ENCODE peak calls at places on chromosome 15, in five cellular contexts. One of them, this sample, is unnamed.
A peak's percentile ranks its signal among the peaks of the same experiment; 100 is the strongest.

GRCh38 chr15:77869021-77869895 is 208.3 kb downstream of the TBC1D2B start:
- DNase-seq in spleen: peak; percentile 46
- DNase-seq in CD4-positive, alpha-beta T cell: no peak
- DNase-seq in T-helper 22 cell: no peak
- DNase-seq in DMS 273 treated with DMSO at 0.1 percent for 48 hours: no peak
- DNase-seq in this sample: no peak

GRCh38 chr15:69457304-69458280 is 5.0 kb downstream of the RPLP1 start:
- DNase-seq in spleen: no peak
- DNase-seq in CD4-positive, alpha-beta T cell: no peak
- DNase-seq in T-helper 22 cell: no peak
- DNase-seq in DMS 273 treated with DMSO at 0.1 percent for 48 hours: no peak
- DNase-seq in this sample: no peak

GRCh38 chr15:83053151-83053550 is 13.9 kb downstream of the BTBD1 start:
- DNase-seq in spleen: no peak
- DNase-seq in CD4-positive, alpha-beta T cell: no peak
- DNase-seq in T-helper 22 cell: no peak
- DNase-seq in DMS 273 treated with DMSO at 0.1 percent for 48 hours: no peak
- DNase-seq in this sample: no peak

GRCh38 chr15:62099171-62099601 is 32.4 kb downstream of the C2CD4A start:
- DNase-seq in spleen: no peak
- DNase-seq in CD4-positive, alpha-beta T cell: no peak
- DNase-seq in T-helper 22 cell: no peak
- DNase-seq in DMS 273 treated with DMSO at 0.1 percent for 48 hours: no peak
- DNase-seq in this sample: no peak

GRCh38 chr15:63672369-63672768 is 75.2 kb downstream of the FBXL22 start:
- DNase-seq in spleen: no peak
- DNase-seq in CD4-positive, alpha-beta T cell: no peak
- DNase-seq in T-helper 22 cell: no peak
- DNase-seq in DMS 273 treated with DMSO at 0.1 percent for 48 hours: no peak
- DNase-seq in this sample: no peak

GRCh38 chr15:89662893-89663673 is 7.8 kb upstream of the KIF7 start:
- DNase-seq in spleen: peak; percentile 77
- DNase-seq in CD4-positive, alpha-beta T cell: no peak
- DNase-seq in T-helper 22 cell: no peak
- DNase-seq in DMS 273 treated with DMSO at 0.1 percent for 48 hours: peak; percentile 55
- DNase-seq in this sample: peak; percentile 85

GRCh38 chr15:67792250-67792942 is 32.9 kb upstream of the SKOR1 start:
- DNase-seq in spleen: no peak
- DNase-seq in CD4-positive, alpha-beta T cell: no peak
- DNase-seq in T-helper 22 cell: no peak
- DNase-seq in DMS 273 treated with DMSO at 0.1 percent for 48 hours: no peak
- DNase-seq in this sample: no peak

GRCh38 chr15:67177750-67178149 is 76.7 kb downstream of the AAGAB start:
- DNase-seq in spleen: no peak
- DNase-seq in CD4-positive, alpha-beta T cell: no peak
- DNase-seq in T-helper 22 cell: no peak
- DNase-seq in DMS 273 treated with DMSO at 0.1 percent for 48 hours: no peak
- DNase-seq in this sample: no peak

GRCh38 chr15:85673326-85673725 is 121.4 kb downstream of the KLHL25 start:
- DNase-seq in spleen: no peak
- DNase-seq in CD4-positive, alpha-beta T cell: no peak
- DNase-seq in T-helper 22 cell: no peak
- DNase-seq in DMS 273 treated with DMSO at 0.1 percent for 48 hours: no peak
- DNase-seq in this sample: no peak

GRCh38 chr15:52100807-52101206 is 11.8 kb downstream of the BCL2L10 start:
- DNase-seq in spleen: peak; percentile 82
- DNase-seq in CD4-positive, alpha-beta T cell: no peak
- DNase-seq in T-helper 22 cell: no peak
- DNase-seq in DMS 273 treated with DMSO at 0.1 percent for 48 hours: no peak
- DNase-seq in this sample: peak; percentile 83

GRCh38 chr15:74904190-74904805 is 2.4 kb downstream of the FAM219B start:
- DNase-seq in spleen: peak; percentile 34
- DNase-seq in CD4-positive, alpha-beta T cell: no peak
- DNase-seq in T-helper 22 cell: no peak
- DNase-seq in DMS 273 treated with DMSO at 0.1 percent for 48 hours: no peak
- DNase-seq in this sample: no peak

GRCh38 chr15:97691799-97692198 is 268.7 kb upstream of the ARRDC4 start:
- DNase-seq in spleen: no peak
- DNase-seq in CD4-positive, alpha-beta T cell: no peak
- DNase-seq in T-helper 22 cell: no peak
- DNase-seq in DMS 273 treated with DMSO at 0.1 percent for 48 hours: no peak
- DNase-seq in this sample: no peak

GRCh38 chr15:77083381-77084160 is 12.7 kb upstream of the TSPAN3 start:
- DNase-seq in spleen: peak; percentile 96
- DNase-seq in CD4-positive, alpha-beta T cell: peak; percentile 32
- DNase-seq in T-helper 22 cell: peak; percentile 30
- DNase-seq in DMS 273 treated with DMSO at 0.1 percent for 48 hours: peak; percentile 85
- DNase-seq in this sample: peak; percentile 94

GRCh38 chr15:33107950-33108349 is 86.6 kb downstream of the FMN1 start:
- DNase-seq in spleen: no peak
- DNase-seq in CD4-positive, alpha-beta T cell: no peak
- DNase-seq in T-helper 22 cell: no peak
- DNase-seq in DMS 273 treated with DMSO at 0.1 percent for 48 hours: no peak
- DNase-seq in this sample: no peak

GRCh38 chr15:88401269-88401971 is 65.8 kb downstream of the MRPL46 start:
- DNase-seq in spleen: no peak
- DNase-seq in CD4-positive, alpha-beta T cell: no peak
- DNase-seq in T-helper 22 cell: no peak
- DNase-seq in DMS 273 treated with DMSO at 0.1 percent for 48 hours: no peak
- DNase-seq in this sample: no peak

GRCh38 chr15:91307561-91307960 is 207.5 kb downstream of the SV2B start:
- DNase-seq in spleen: no peak
- DNase-seq in CD4-positive, alpha-beta T cell: no peak
- DNase-seq in T-helper 22 cell: no peak
- DNase-seq in DMS 273 treated with DMSO at 0.1 percent for 48 hours: no peak
- DNase-seq in this sample: no peak

GRCh38 chr15:66886241-66886675 is 179.1 kb upstream of the SMAD3 start:
- DNase-seq in spleen: no peak
- DNase-seq in CD4-positive, alpha-beta T cell: no peak
- DNase-seq in T-helper 22 cell: no peak
- DNase-seq in DMS 273 treated with DMSO at 0.1 percent for 48 hours: no peak
- DNase-seq in this sample: no peak

GRCh38 chr15:29095746-29096145 is 173.9 kb downstream of the NSMCE3 start:
- DNase-seq in spleen: peak; percentile 70
- DNase-seq in CD4-positive, alpha-beta T cell: no peak
- DNase-seq in T-helper 22 cell: no peak
- DNase-seq in DMS 273 treated with DMSO at 0.1 percent for 48 hours: no peak
- DNase-seq in this sample: no peak

GRCh38 chr15:100438570-100438969 is 90.2 kb downstream of the CERS3 start:
- DNase-seq in spleen: peak; percentile 75
- DNase-seq in CD4-positive, alpha-beta T cell: peak; percentile 32
- DNase-seq in T-helper 22 cell: no peak
- DNase-seq in DMS 273 treated with DMSO at 0.1 percent for 48 hours: peak; percentile 49
- DNase-seq in this sample: peak; percentile 58

GRCh38 chr15:65935391-65935790 is 66.1 kb downstream of the RAB11A start:
- DNase-seq in spleen: no peak
- DNase-seq in CD4-positive, alpha-beta T cell: no peak
- DNase-seq in T-helper 22 cell: no peak
- DNase-seq in DMS 273 treated with DMSO at 0.1 percent for 48 hours: no peak
- DNase-seq in this sample: no peak

GRCh38 chr15:78034495-78035191 is 42.9 kb downstream of the TBC1D2B start:
- DNase-seq in spleen: peak; percentile 93
- DNase-seq in CD4-positive, alpha-beta T cell: peak; percentile 60
- DNase-seq in T-helper 22 cell: peak; percentile 78
- DNase-seq in DMS 273 treated with DMSO at 0.1 percent for 48 hours: no peak
- DNase-seq in this sample: no peak

GRCh38 chr15:77577350-77577749 is 55.4 kb downstream of the LINGO1 start:
- DNase-seq in spleen: no peak
- DNase-seq in CD4-positive, alpha-beta T cell: no peak
- DNase-seq in T-helper 22 cell: no peak
- DNase-seq in DMS 273 treated with DMSO at 0.1 percent for 48 hours: no peak
- DNase-seq in this sample: no peak

GRCh38 chr15:42608110-42608531 is 32.7 kb downstream of the STARD9 start:
- DNase-seq in spleen: peak; percentile 77
- DNase-seq in CD4-positive, alpha-beta T cell: peak; percentile 8
- DNase-seq in T-helper 22 cell: peak; percentile 10
- DNase-seq in DMS 273 treated with DMSO at 0.1 percent for 48 hours: no peak
- DNase-seq in this sample: no peak

GRCh38 chr15:43218908-43219706 is 1.7 kb downstream of the EPB42 start:
- DNase-seq in spleen: no peak
- DNase-seq in CD4-positive, alpha-beta T cell: no peak
- DNase-seq in T-helper 22 cell: no peak
- DNase-seq in DMS 273 treated with DMSO at 0.1 percent for 48 hours: no peak
- DNase-seq in this sample: no peak

GRCh38 chr15:82105458-82106205 is 59.8 kb upstream of the MEX3B start:
- DNase-seq in spleen: no peak
- DNase-seq in CD4-positive, alpha-beta T cell: no peak
- DNase-seq in T-helper 22 cell: no peak
- DNase-seq in DMS 273 treated with DMSO at 0.1 percent for 48 hours: no peak
- DNase-seq in this sample: no peak

GRCh38 chr15:90336705-90337141 is 15.4 kb upstream of the ZNF774 start:
- DNase-seq in spleen: peak; percentile 77
- DNase-seq in CD4-positive, alpha-beta T cell: no peak
- DNase-seq in T-helper 22 cell: no peak
- DNase-seq in DMS 273 treated with DMSO at 0.1 percent for 48 hours: no peak
- DNase-seq in this sample: no peak

GRCh38 chr15:25846377-25846776 is 16.8 kb downstream of the ATP10A start:
- DNase-seq in spleen: no peak
- DNase-seq in CD4-positive, alpha-beta T cell: peak; percentile 53
- DNase-seq in T-helper 22 cell: peak; percentile 13
- DNase-seq in DMS 273 treated with DMSO at 0.1 percent for 48 hours: no peak
- DNase-seq in this sample: no peak

GRCh38 chr15:85014932-85015331 is 33.3 kb downstream of the PDE8A start:
- DNase-seq in spleen: no peak
- DNase-seq in CD4-positive, alpha-beta T cell: no peak
- DNase-seq in T-helper 22 cell: no peak
- DNase-seq in DMS 273 treated with DMSO at 0.1 percent for 48 hours: no peak
- DNase-seq in this sample: no peak

GRCh38 chr15:22887157-22887951 is 48.9 kb downstream of the NIPA2 start:
- DNase-seq in spleen: no peak
- DNase-seq in CD4-positive, alpha-beta T cell: no peak
- DNase-seq in T-helper 22 cell: no peak
- DNase-seq in DMS 273 treated with DMSO at 0.1 percent for 48 hours: no peak
- DNase-seq in this sample: no peak

GRCh38 chr15:83064859-83065258 is 2.2 kb downstream of the BTBD1 start:
- DNase-seq in spleen: no peak
- DNase-seq in CD4-positive, alpha-beta T cell: no peak
- DNase-seq in T-helper 22 cell: no peak
- DNase-seq in DMS 273 treated with DMSO at 0.1 percent for 48 hours: no peak
- DNase-seq in this sample: no peak

This sample was measured in adrenal gland.